ENCODE peak calls at places on chromosome 7, in nine cellular contexts. One of them, this sample, is unnamed.

GRCh38 chr7:104142147-104142546 is 65.7 kb downstream of the ORC5 start:
- DNase-seq in psoas muscle: no peak
- DNase-seq in EH: peak
- DNase-seq in AG10803: no peak
- DNase-seq in transverse colon: no peak
- DNase-seq in stimulated activated CD4-positive, alpha-beta T cell treated with anti-CD3 and anti-CD28 coated beads, Interleukin-2, amount 100 ng/mL, for 48 hours: no peak
- DNase-seq in GM20000: no peak
- DNase-seq in NCI-H2081: no peak
- DNase-seq in cerebellum: no peak
- DNase-seq in this sample: no peak

GRCh38 chr7:150329331-150330106 is 6.2 kb upstream of the ACTR3C start:
- DNase-seq in psoas muscle: peak
- DNase-seq in EH: no peak
- DNase-seq in AG10803: no peak
- DNase-seq in transverse colon: no peak
- DNase-seq in stimulated activated CD4-positive, alpha-beta T cell treated with anti-CD3 and anti-CD28 coated beads, Interleukin-2, amount 100 ng/mL, for 48 hours: no peak
- DNase-seq in GM20000: no peak
- DNase-seq in NCI-H2081: no peak
- DNase-seq in cerebellum: no peak
- DNase-seq in this sample: no peak

GRCh38 chr7:6614941-6615737 is at the start of gene ZNF853:
- DNase-seq in psoas muscle: no peak
- DNase-seq in EH: no peak
- DNase-seq in AG10803: no peak
- DNase-seq in transverse colon: no peak
- DNase-seq in stimulated activated CD4-positive, alpha-beta T cell treated with anti-CD3 and anti-CD28 coated beads, Interleukin-2, amount 100 ng/mL, for 48 hours: no peak
- DNase-seq in GM20000: no peak
- DNase-seq in NCI-H2081: peak
- DNase-seq in cerebellum: peak
- DNase-seq in this sample: peak

GRCh38 chr7:151671514-151671913 is 151.8 kb upstream of the RHEB start:
- DNase-seq in psoas muscle: no peak
- DNase-seq in EH: no peak
- DNase-seq in AG10803: no peak
- DNase-seq in transverse colon: no peak
- DNase-seq in stimulated activated CD4-positive, alpha-beta T cell treated with anti-CD3 and anti-CD28 coated beads, Interleukin-2, amount 100 ng/mL, for 48 hours: no peak
- DNase-seq in GM20000: no peak
- DNase-seq in NCI-H2081: no peak
- DNase-seq in cerebellum: peak
- DNase-seq in this sample: no peak

GRCh38 chr7:88522771-88523316 is 216.2 kb upstream of the STEAP4 start:
- DNase-seq in psoas muscle: no peak
- DNase-seq in EH: no peak
- DNase-seq in AG10803: no peak
- DNase-seq in transverse colon: no peak
- DNase-seq in stimulated activated CD4-positive, alpha-beta T cell treated with anti-CD3 and anti-CD28 coated beads, Interleukin-2, amount 100 ng/mL, for 48 hours: no peak
- DNase-seq in GM20000: no peak
- DNase-seq in NCI-H2081: no peak
- DNase-seq in cerebellum: no peak
- DNase-seq in this sample: no peak

GRCh38 chr7:117648203-117648866 is 168.5 kb downstream of the CFTR start:
- DNase-seq in psoas muscle: no peak
- DNase-seq in EH: no peak
- DNase-seq in AG10803: no peak
- DNase-seq in transverse colon: no peak
- DNase-seq in stimulated activated CD4-positive, alpha-beta T cell treated with anti-CD3 and anti-CD28 coated beads, Interleukin-2, amount 100 ng/mL, for 48 hours: no peak
- DNase-seq in GM20000: no peak
- DNase-seq in NCI-H2081: no peak
- DNase-seq in cerebellum: no peak
- DNase-seq in this sample: no peak

GRCh38 chr7:100685049-100685605 is 8.9 kb downstream of the GIGYF1 start:
- DNase-seq in psoas muscle: no peak
- DNase-seq in EH: no peak
- DNase-seq in AG10803: no peak
- DNase-seq in transverse colon: no peak
- DNase-seq in stimulated activated CD4-positive, alpha-beta T cell treated with anti-CD3 and anti-CD28 coated beads, Interleukin-2, amount 100 ng/mL, for 48 hours: no peak
- DNase-seq in GM20000: peak
- DNase-seq in NCI-H2081: no peak
- DNase-seq in cerebellum: no peak
- DNase-seq in this sample: no peak

GRCh38 chr7:114312649-114313048 is 102.0 kb upstream of the FOXP2 start:
- DNase-seq in psoas muscle: no peak
- DNase-seq in EH: no peak
- DNase-seq in AG10803: no peak
- DNase-seq in transverse colon: no peak
- DNase-seq in stimulated activated CD4-positive, alpha-beta T cell treated with anti-CD3 and anti-CD28 coated beads, Interleukin-2, amount 100 ng/mL, for 48 hours: no peak
- DNase-seq in GM20000: no peak
- DNase-seq in NCI-H2081: no peak
- DNase-seq in cerebellum: no peak
- DNase-seq in this sample: no peak

GRCh38 chr7:105429746-105430612 is 41.3 kb upstream of the SRPK2 start:
- DNase-seq in psoas muscle: no peak
- DNase-seq in EH: peak
- DNase-seq in AG10803: peak
- DNase-seq in transverse colon: peak
- DNase-seq in stimulated activated CD4-positive, alpha-beta T cell treated with anti-CD3 and anti-CD28 coated beads, Interleukin-2, amount 100 ng/mL, for 48 hours: peak
- DNase-seq in GM20000: peak
- DNase-seq in NCI-H2081: peak
- DNase-seq in cerebellum: peak
- DNase-seq in this sample: no peak

GRCh38 chr7:141073173-141073640 is 657 bp upstream of the TMEM178B start:
- DNase-seq in psoas muscle: peak
- DNase-seq in EH: peak
- DNase-seq in AG10803: peak
- DNase-seq in transverse colon: peak
- DNase-seq in stimulated activated CD4-positive, alpha-beta T cell treated with anti-CD3 and anti-CD28 coated beads, Interleukin-2, amount 100 ng/mL, for 48 hours: peak
- DNase-seq in GM20000: peak
- DNase-seq in NCI-H2081: peak
- DNase-seq in cerebellum: peak
- DNase-seq in this sample: peak

GRCh38 chr7:39252916-39253315 is 275.2 kb downstream of the POU6F2 start:
- DNase-seq in psoas muscle: no peak
- DNase-seq in EH: peak
- DNase-seq in AG10803: peak
- DNase-seq in transverse colon: no peak
- DNase-seq in stimulated activated CD4-positive, alpha-beta T cell treated with anti-CD3 and anti-CD28 coated beads, Interleukin-2, amount 100 ng/mL, for 48 hours: no peak
- DNase-seq in GM20000: no peak
- DNase-seq in NCI-H2081: no peak
- DNase-seq in cerebellum: no peak
- DNase-seq in this sample: no peak

GRCh38 chr7:29945259-29945809 is 44.3 kb downstream of the SCRN1 start:
- DNase-seq in psoas muscle: no peak
- DNase-seq in EH: peak
- DNase-seq in AG10803: no peak
- DNase-seq in transverse colon: no peak
- DNase-seq in stimulated activated CD4-positive, alpha-beta T cell treated with anti-CD3 and anti-CD28 coated beads, Interleukin-2, amount 100 ng/mL, for 48 hours: no peak
- DNase-seq in GM20000: no peak
- DNase-seq in NCI-H2081: no peak
- DNase-seq in cerebellum: no peak
- DNase-seq in this sample: no peak

GRCh38 chr7:132211971-132212370 is 364.3 kb downstream of the PLXNA4 start:
- DNase-seq in psoas muscle: no peak
- DNase-seq in EH: no peak
- DNase-seq in AG10803: no peak
- DNase-seq in transverse colon: no peak
- DNase-seq in stimulated activated CD4-positive, alpha-beta T cell treated with anti-CD3 and anti-CD28 coated beads, Interleukin-2, amount 100 ng/mL, for 48 hours: no peak
- DNase-seq in GM20000: no peak
- DNase-seq in NCI-H2081: no peak
- DNase-seq in cerebellum: peak
- DNase-seq in this sample: no peak

GRCh38 chr7:11830582-11831382 is 1.2 kb downstream of the THSD7A start:
- DNase-seq in psoas muscle: no peak
- DNase-seq in EH: peak
- DNase-seq in AG10803: peak
- DNase-seq in transverse colon: no peak
- DNase-seq in stimulated activated CD4-positive, alpha-beta T cell treated with anti-CD3 and anti-CD28 coated beads, Interleukin-2, amount 100 ng/mL, for 48 hours: no peak
- DNase-seq in GM20000: peak
- DNase-seq in NCI-H2081: no peak
- DNase-seq in cerebellum: no peak
- DNase-seq in this sample: no peak

GRCh38 chr7:134554417-134554966 is 5.6 kb downstream of the AKR1B15 start:
- DNase-seq in psoas muscle: no peak
- DNase-seq in EH: no peak
- DNase-seq in AG10803: no peak
- DNase-seq in transverse colon: no peak
- DNase-seq in stimulated activated CD4-positive, alpha-beta T cell treated with anti-CD3 and anti-CD28 coated beads, Interleukin-2, amount 100 ng/mL, for 48 hours: no peak
- DNase-seq in GM20000: no peak
- DNase-seq in NCI-H2081: no peak
- DNase-seq in cerebellum: no peak
- DNase-seq in this sample: no peak

GRCh38 chr7:47520408-47520807 is 61.5 kb downstream of the TNS3 start:
- DNase-seq in psoas muscle: peak
- DNase-seq in EH: peak
- DNase-seq in AG10803: peak
- DNase-seq in transverse colon: peak
- DNase-seq in stimulated activated CD4-positive, alpha-beta T cell treated with anti-CD3 and anti-CD28 coated beads, Interleukin-2, amount 100 ng/mL, for 48 hours: no peak
- DNase-seq in GM20000: no peak
- DNase-seq in NCI-H2081: no peak
- DNase-seq in cerebellum: no peak
- DNase-seq in this sample: no peak

GRCh38 chr7:98394377-98394836 is 6.5 kb downstream of the BAIAP2L1 start:
- DNase-seq in psoas muscle: no peak
- DNase-seq in EH: peak
- DNase-seq in AG10803: peak
- DNase-seq in transverse colon: no peak
- DNase-seq in stimulated activated CD4-positive, alpha-beta T cell treated with anti-CD3 and anti-CD28 coated beads, Interleukin-2, amount 100 ng/mL, for 48 hours: no peak
- DNase-seq in GM20000: no peak
- DNase-seq in NCI-H2081: no peak
- DNase-seq in cerebellum: no peak
- DNase-seq in this sample: no peak

GRCh38 chr7:105306160-105306784 is 82.4 kb downstream of the SRPK2 start:
- DNase-seq in psoas muscle: no peak
- DNase-seq in EH: no peak
- DNase-seq in AG10803: no peak
- DNase-seq in transverse colon: no peak
- DNase-seq in stimulated activated CD4-positive, alpha-beta T cell treated with anti-CD3 and anti-CD28 coated beads, Interleukin-2, amount 100 ng/mL, for 48 hours: no peak
- DNase-seq in GM20000: no peak
- DNase-seq in NCI-H2081: no peak
- DNase-seq in cerebellum: no peak
- DNase-seq in this sample: no peak

GRCh38 chr7:155850730-155851678 is 38.7 kb upstream of the SHH start:
- DNase-seq in psoas muscle: no peak
- DNase-seq in EH: no peak
- DNase-seq in AG10803: no peak
- DNase-seq in transverse colon: no peak
- DNase-seq in stimulated activated CD4-positive, alpha-beta T cell treated with anti-CD3 and anti-CD28 coated beads, Interleukin-2, amount 100 ng/mL, for 48 hours: no peak
- DNase-seq in GM20000: no peak
- DNase-seq in NCI-H2081: no peak
- DNase-seq in cerebellum: peak
- DNase-seq in this sample: no peak

GRCh38 chr7:29921404-29922010 is 68.1 kb downstream of the SCRN1 start:
- DNase-seq in psoas muscle: no peak
- DNase-seq in EH: peak
- DNase-seq in AG10803: peak
- DNase-seq in transverse colon: peak
- DNase-seq in stimulated activated CD4-positive, alpha-beta T cell treated with anti-CD3 and anti-CD28 coated beads, Interleukin-2, amount 100 ng/mL, for 48 hours: peak
- DNase-seq in GM20000: peak
- DNase-seq in NCI-H2081: peak
- DNase-seq in cerebellum: peak
- DNase-seq in this sample: peak

GRCh38 chr7:131608112-131608498 is 51.7 kb upstream of the PODXL start:
- DNase-seq in psoas muscle: no peak
- DNase-seq in EH: no peak
- DNase-seq in AG10803: no peak
- DNase-seq in transverse colon: no peak
- DNase-seq in stimulated activated CD4-positive, alpha-beta T cell treated with anti-CD3 and anti-CD28 coated beads, Interleukin-2, amount 100 ng/mL, for 48 hours: no peak
- DNase-seq in GM20000: no peak
- DNase-seq in NCI-H2081: no peak
- DNase-seq in cerebellum: no peak
- DNase-seq in this sample: no peak

GRCh38 chr7:191105-192034 is 1.0 kb upstream of the FAM20C start:
- DNase-seq in psoas muscle: peak
- DNase-seq in EH: peak
- DNase-seq in AG10803: peak
- DNase-seq in transverse colon: no peak
- DNase-seq in stimulated activated CD4-positive, alpha-beta T cell treated with anti-CD3 and anti-CD28 coated beads, Interleukin-2, amount 100 ng/mL, for 48 hours: no peak
- DNase-seq in GM20000: no peak
- DNase-seq in NCI-H2081: no peak
- DNase-seq in cerebellum: peak
- DNase-seq in this sample: no peak

GRCh38 chr7:40463449-40463848 is 328.6 kb downstream of the SUGCT start:
- DNase-seq in psoas muscle: no peak
- DNase-seq in EH: no peak
- DNase-seq in AG10803: no peak
- DNase-seq in transverse colon: no peak
- DNase-seq in stimulated activated CD4-positive, alpha-beta T cell treated with anti-CD3 and anti-CD28 coated beads, Interleukin-2, amount 100 ng/mL, for 48 hours: no peak
- DNase-seq in GM20000: no peak
- DNase-seq in NCI-H2081: no peak
- DNase-seq in cerebellum: no peak
- DNase-seq in this sample: no peak

GRCh38 chr7:111954056-111954455 is 252.1 kb downstream of the DOCK4 start:
- DNase-seq in psoas muscle: no peak
- DNase-seq in EH: no peak
- DNase-seq in AG10803: no peak
- DNase-seq in transverse colon: no peak
- DNase-seq in stimulated activated CD4-positive, alpha-beta T cell treated with anti-CD3 and anti-CD28 coated beads, Interleukin-2, amount 100 ng/mL, for 48 hours: no peak
- DNase-seq in GM20000: no peak
- DNase-seq in NCI-H2081: no peak
- DNase-seq in cerebellum: no peak
- DNase-seq in this sample: no peak

This sample was measured in NCI-H1930.